ENCODE peak calls at places on chromosomes 3 and 15, in seven cellular contexts. One of them, this sample, is unnamed.

GRCh38 chr3:88180398-88180999 is 30.7 kb downstream of the C3orf38 start:
- DNase-seq in GM12878: peak; percentile 27
- DNase-seq in SK-N-SH: peak; percentile 7
- DNase-seq in IMR-90: peak; percentile 58
- DNase-seq in A549: peak; percentile 11
- DNase-seq in HCT116: peak; percentile 10
- DNase-seq in HepG2: no peak
- DNase-seq in this sample: no peak

GRCh38 chr15:42159381-42160015 is 3.1 kb upstream of the PLA2G4F start:
- DNase-seq in HepG2: no peak
- DNase-seq in GM12878: no peak
- DNase-seq in SK-N-SH: no peak
- DNase-seq in A549: no peak
- DNase-seq in HCT116: no peak
- DNase-seq in IMR-90: no peak
- DNase-seq in this sample: no peak

GRCh38 chr3:15326037-15326436 is 6.3 kb downstream of the SH3BP5 start:
- DNase-seq in A549: no peak
- DNase-seq in GM12878: no peak
- DNase-seq in SK-N-SH: peak; percentile 30
- DNase-seq in IMR-90: no peak
- DNase-seq in HepG2: no peak
- DNase-seq in HCT116: no peak
- DNase-seq in this sample: no peak

GRCh38 chr3:24145481-24145880 is 200.4 kb downstream of the NR1D2 start:
- DNase-seq in HCT116: no peak
- DNase-seq in A549: no peak
- DNase-seq in IMR-90: peak; percentile 9
- DNase-seq in SK-N-SH: no peak
- DNase-seq in GM12878: no peak
- DNase-seq in HepG2: no peak
- DNase-seq in this sample: no peak

GRCh38 chr3:124492824-124493223 is 237.4 kb upstream of the UMPS start:
- DNase-seq in IMR-90: peak; percentile 55
- DNase-seq in SK-N-SH: peak; percentile 25
- DNase-seq in HepG2: peak; percentile 73
- DNase-seq in A549: peak; percentile 85
- DNase-seq in GM12878: no peak
- DNase-seq in HCT116: peak; percentile 54
- DNase-seq in this sample: peak; percentile 49

GRCh38 chr3:133930341-133930933 is 34.8 kb upstream of the RAB6B start:
- DNase-seq in GM12878: no peak
- DNase-seq in IMR-90: peak; percentile 81
- DNase-seq in HCT116: peak; percentile 41
- DNase-seq in SK-N-SH: peak; percentile 67
- DNase-seq in A549: peak; percentile 17
- DNase-seq in HepG2: peak; percentile 25
- DNase-seq in this sample: peak; percentile 31

GRCh38 chr3:54433846-54434245 is 311.5 kb downstream of the CACNA2D3 start:
- DNase-seq in A549: no peak
- DNase-seq in HepG2: peak; percentile 34
- DNase-seq in IMR-90: no peak
- DNase-seq in GM12878: no peak
- DNase-seq in HCT116: peak; percentile 13
- DNase-seq in SK-N-SH: peak; percentile 20
- DNase-seq in this sample: peak; percentile 69

GRCh38 chr3:129942296-129942695 is 32.2 kb upstream of the TRH start:
- DNase-seq in A549: peak; percentile 60
- DNase-seq in IMR-90: peak; percentile 49
- DNase-seq in SK-N-SH: peak; percentile 86
- DNase-seq in GM12878: no peak
- DNase-seq in HepG2: peak; percentile 58
- DNase-seq in HCT116: peak; percentile 65
- DNase-seq in this sample: peak; percentile 91

GRCh38 chr3:151171145-151171544 is 31.9 kb downstream of the GPR171 start:
- DNase-seq in HCT116: no peak
- DNase-seq in HepG2: peak; percentile 56
- DNase-seq in IMR-90: peak; percentile 27
- DNase-seq in A549: no peak
- DNase-seq in GM12878: no peak
- DNase-seq in SK-N-SH: no peak
- DNase-seq in this sample: no peak

GRCh38 chr3:183779896-183780450 is 45.4 kb downstream of the MAP6D1 start:
- DNase-seq in IMR-90: peak; percentile 9
- DNase-seq in HCT116: no peak
- DNase-seq in A549: no peak
- DNase-seq in SK-N-SH: no peak
- DNase-seq in HepG2: no peak
- DNase-seq in GM12878: no peak
- DNase-seq in this sample: no peak

GRCh38 chr3:15769256-15769915 is 28.4 kb downstream of the ANKRD28 start:
- DNase-seq in HepG2: no peak
- DNase-seq in SK-N-SH: no peak
- DNase-seq in IMR-90: no peak
- DNase-seq in HCT116: no peak
- DNase-seq in A549: no peak
- DNase-seq in GM12878: no peak
- DNase-seq in this sample: no peak

GRCh38 chr3:15300318-15301078 is 31.9 kb downstream of the SH3BP5 start:
- DNase-seq in IMR-90: peak; percentile 74
- DNase-seq in HepG2: no peak
- DNase-seq in HCT116: peak; percentile 75
- DNase-seq in SK-N-SH: no peak
- DNase-seq in GM12878: no peak
- DNase-seq in A549: peak; percentile 67
- DNase-seq in this sample: no peak

GRCh38 chr3:56883828-56884227 is 82.1 kb upstream of the ARHGEF3 start:
- DNase-seq in A549: no peak
- DNase-seq in HepG2: no peak
- DNase-seq in HCT116: no peak
- DNase-seq in IMR-90: no peak
- DNase-seq in SK-N-SH: no peak
- DNase-seq in GM12878: no peak
- DNase-seq in this sample: no peak

GRCh38 chr3:22836131-22836530 is 367.0 kb upstream of the UBE2E2 start:
- DNase-seq in HepG2: no peak
- DNase-seq in GM12878: no peak
- DNase-seq in A549: no peak
- DNase-seq in IMR-90: no peak
- DNase-seq in HCT116: no peak
- DNase-seq in SK-N-SH: no peak
- DNase-seq in this sample: no peak

GRCh38 chr3:13824521-13825316 is 55.2 kb downstream of the WNT7A start:
- DNase-seq in HepG2: no peak
- DNase-seq in A549: no peak
- DNase-seq in SK-N-SH: no peak
- DNase-seq in GM12878: no peak
- DNase-seq in IMR-90: no peak
- DNase-seq in HCT116: no peak
- DNase-seq in this sample: no peak

GRCh38 chr15:48370460-48370859 is 39.2 kb downstream of the DUT start:
- DNase-seq in HepG2: no peak
- DNase-seq in SK-N-SH: no peak
- DNase-seq in IMR-90: peak; percentile 89
- DNase-seq in HCT116: no peak
- DNase-seq in GM12878: no peak
- DNase-seq in A549: no peak
- DNase-seq in this sample: no peak

GRCh38 chr3:179969525-179969924 is 67.2 kb downstream of the PEX5L start:
- DNase-seq in HepG2: no peak
- DNase-seq in A549: peak; percentile 3
- DNase-seq in IMR-90: no peak
- DNase-seq in GM12878: peak; percentile 54
- DNase-seq in HCT116: peak; percentile 3
- DNase-seq in SK-N-SH: no peak
- DNase-seq in this sample: no peak

GRCh38 chr3:9079674-9080073 is 116.4 kb upstream of the RAD18 start:
- DNase-seq in GM12878: no peak
- DNase-seq in HepG2: no peak
- DNase-seq in A549: no peak
- DNase-seq in SK-N-SH: no peak
- DNase-seq in HCT116: no peak
- DNase-seq in IMR-90: no peak
- DNase-seq in this sample: no peak

DNA sequence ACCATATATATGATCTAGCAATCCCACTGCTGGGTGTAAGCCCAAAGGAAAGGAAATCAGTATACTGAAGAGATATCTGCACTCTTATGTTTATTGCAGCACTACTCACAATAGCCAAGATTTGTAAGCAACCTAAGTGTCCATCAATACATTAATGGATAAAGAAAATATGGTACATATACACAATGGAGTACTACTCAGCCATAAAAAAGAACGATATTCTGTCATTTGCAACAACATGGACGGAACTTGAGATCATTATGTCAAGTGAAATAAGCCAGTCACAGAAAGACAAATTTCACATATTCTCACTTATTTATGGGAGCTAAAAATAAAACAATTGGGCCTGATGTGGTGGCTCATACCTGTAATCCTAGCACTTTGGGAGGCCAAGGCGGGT is 21.9 kb upstream of the ARNT2 start:
- DNase-seq in A549: no peak
- DNase-seq in SK-N-SH: no peak
- DNase-seq in GM12878: no peak
- DNase-seq in HepG2: no peak
- DNase-seq in HCT116: no peak
- DNase-seq in IMR-90: no peak
- DNase-seq in this sample: no peak
- TF ChIP-seq RAD21 in A549: no peak
- TF ChIP-seq RAD21 in SK-N-SH: no peak
- TF ChIP-seq RAD21 in GM12878: no peak
- TF ChIP-seq RAD21 in HepG2: no peak
- TF ChIP-seq RAD21 in HCT116: no peak
- TF ChIP-seq RAD21 in IMR-90: no peak
- TF ChIP-seq RAD21 in this sample: no peak

GRCh38 chr15:31502541-31503229 is 176.1 kb downstream of the KLF13 start:
- DNase-seq in GM12878: no peak
- DNase-seq in IMR-90: no peak
- DNase-seq in HepG2: no peak
- DNase-seq in HCT116: no peak
- DNase-seq in SK-N-SH: no peak
- DNase-seq in A549: no peak
- DNase-seq in this sample: no peak

GRCh38 chr15:31499953-31500808 is 173.5 kb downstream of the KLF13 start:
- DNase-seq in SK-N-SH: peak; percentile 58
- DNase-seq in A549: no peak
- DNase-seq in HepG2: no peak
- DNase-seq in GM12878: no peak
- DNase-seq in IMR-90: no peak
- DNase-seq in HCT116: no peak
- DNase-seq in this sample: peak; percentile 43

GRCh38 chr15:31501074-31501473 is 174.4 kb downstream of the KLF13 start:
- DNase-seq in GM12878: no peak
- DNase-seq in IMR-90: no peak
- DNase-seq in HCT116: no peak
- DNase-seq in HepG2: no peak
- DNase-seq in A549: no peak
- DNase-seq in SK-N-SH: no peak
- DNase-seq in this sample: no peak

GRCh38 chr15:31503256-31503655 is 176.6 kb downstream of the KLF13 start:
- DNase-seq in HCT116: no peak
- DNase-seq in A549: no peak
- DNase-seq in HepG2: no peak
- DNase-seq in IMR-90: no peak
- DNase-seq in SK-N-SH: no peak
- DNase-seq in GM12878: no peak
- DNase-seq in this sample: no peak

DNA sequence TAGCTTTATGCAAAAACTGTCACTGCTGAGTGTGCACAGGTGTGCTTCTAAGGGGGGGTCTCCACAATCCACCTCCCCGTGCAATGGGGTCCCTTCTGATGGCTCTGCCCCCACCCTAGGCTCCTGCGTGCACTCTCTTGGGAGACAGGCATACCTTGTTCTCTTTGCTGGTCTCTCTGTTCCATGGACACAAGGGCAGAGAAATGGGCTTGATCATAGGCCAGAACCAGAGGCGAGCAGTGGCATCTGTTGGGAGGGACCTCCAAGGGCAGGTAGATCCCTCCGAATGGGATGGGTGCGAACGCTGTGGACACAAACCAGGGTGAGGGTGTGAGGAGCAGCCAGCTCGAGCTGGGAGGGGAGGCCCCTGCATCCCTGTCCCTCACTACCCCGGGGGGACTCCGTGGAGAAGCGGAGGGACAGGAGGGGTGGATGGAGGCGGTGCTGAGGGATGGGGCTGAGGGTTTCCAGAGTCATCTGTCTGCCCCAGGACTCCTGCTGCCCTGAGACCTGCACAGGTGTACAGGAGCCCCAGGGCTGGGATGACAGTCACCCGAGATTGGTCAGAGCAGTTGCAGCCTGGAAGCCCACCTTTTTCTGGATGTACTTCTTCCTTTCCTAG is 175.0 kb downstream of the KLF13 start:
- DNase-seq in GM12878: no peak
- DNase-seq in SK-N-SH: no peak
- DNase-seq in A549: no peak
- DNase-seq in HCT116: no peak
- DNase-seq in HepG2: no peak
- DNase-seq in IMR-90: no peak
- DNase-seq in this sample: peak; percentile 38
- TF ChIP-seq RAD21 in GM12878: no peak
- TF ChIP-seq RAD21 in SK-N-SH: no peak
- TF ChIP-seq RAD21 in A549: no peak
- TF ChIP-seq RAD21 in HCT116: no peak
- TF ChIP-seq RAD21 in HepG2: no peak
- TF ChIP-seq RAD21 in IMR-90: no peak
- TF ChIP-seq RAD21 in this sample: no peak

DNA sequence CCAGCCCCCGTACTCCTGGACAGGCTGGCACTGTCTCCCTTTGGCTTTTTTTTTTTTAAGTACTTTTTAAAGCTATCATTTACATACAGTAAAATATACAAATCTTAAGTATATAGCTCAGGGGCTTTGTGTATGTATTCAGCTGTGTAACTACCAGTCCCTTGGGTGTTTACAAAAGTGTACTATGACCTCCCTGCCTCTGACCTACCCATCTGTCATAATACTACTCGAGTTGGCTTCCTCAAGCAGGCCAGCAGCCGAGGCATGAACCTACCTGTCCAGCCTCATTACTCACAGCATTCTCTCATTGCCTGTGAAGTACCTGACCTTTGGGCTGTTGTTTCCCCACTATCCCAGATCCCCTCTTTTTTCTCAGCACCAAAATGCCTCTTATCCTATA is 33.2 kb downstream of the ABHD2 start:
- DNase-seq in HCT116: no peak
- DNase-seq in SK-N-SH: no peak
- DNase-seq in A549: no peak
- DNase-seq in GM12878: no peak
- DNase-seq in HepG2: peak; percentile 78
- DNase-seq in IMR-90: no peak
- DNase-seq in this sample: no peak
- TF ChIP-seq RAD21 in HCT116: no peak
- TF ChIP-seq RAD21 in SK-N-SH: no peak
- TF ChIP-seq RAD21 in A549: no peak
- TF ChIP-seq RAD21 in GM12878: no peak
- TF ChIP-seq RAD21 in HepG2: no peak
- TF ChIP-seq RAD21 in IMR-90: no peak
- TF ChIP-seq RAD21 in this sample: no peak

GRCh38 chr3:46667061-46667621 is 26.3 kb downstream of the ALS2CL start:
- DNase-seq in GM12878: no peak
- DNase-seq in IMR-90: no peak
- DNase-seq in HCT116: no peak
- DNase-seq in SK-N-SH: peak; percentile 10
- DNase-seq in HepG2: no peak
- DNase-seq in A549: no peak
- DNase-seq in this sample: peak; percentile 39
- TF ChIP-seq RAD21 in GM12878: no peak
- TF ChIP-seq RAD21 in IMR-90: no peak
- TF ChIP-seq RAD21 in HCT116: no peak
- TF ChIP-seq RAD21 in SK-N-SH: no peak
- TF ChIP-seq RAD21 in HepG2: no peak
- TF ChIP-seq RAD21 in A549: no peak
- TF ChIP-seq RAD21 in this sample: no peak

GRCh38 chr3:122676759-122677158 is 3.9 kb upstream of the PARP14 start:
- DNase-seq in SK-N-SH: peak; percentile 26
- DNase-seq in GM12878: no peak
- DNase-seq in HCT116: no peak
- DNase-seq in IMR-90: peak; percentile 61
- DNase-seq in HepG2: no peak
- DNase-seq in A549: no peak
- DNase-seq in this sample: no peak
- TF ChIP-seq RAD21 in SK-N-SH: no peak
- TF ChIP-seq RAD21 in GM12878: no peak
- TF ChIP-seq RAD21 in HCT116: no peak
- TF ChIP-seq RAD21 in IMR-90: no peak
- TF ChIP-seq RAD21 in HepG2: no peak
- TF ChIP-seq RAD21 in A549: no peak
- TF ChIP-seq RAD21 in this sample: no peak